ENCODE peak calls at places on chromosomes 6 and 20, in four cellular contexts. I is stimulated activated CD4-positive, alpha-beta T cell treated with anti-CD3 and anti-CD28 coated beads, Interleukin-15, amount 100 ng/mL, for 24 hours; X is stimulated activated effector memory CD8-positive, alpha-beta T cell treated with anti-CD3 and anti-CD28 coated beads, Interleukin-12 subunit alpha, Interleukin-12 subunit beta, amount 100 ng/mL, for 72 hours; U is stimulated activated naive B cell treated with anti-CD40 and anti-IgM and Interleukin-4, amounts not matched to agents 10 μg/mL and 1 μg/mL and 100 μg/mL, for 72 hours. E is an unnamed sample.

GRCh38 chr6:98547634-98548033 is 286.7 kb upstream of the POU3F2 start:
- DNase-seq in I (no peak), X (no peak), U (no peak), E (no peak)

GRCh38 chr20:12289476-12289875 is 371.8 kb downstream of the BTBD3 start:
- DNase-seq in I (no peak), X (no peak), U (no peak), E (no peak)

GRCh38 chr6:17886891-17887290 is 100.5 kb downstream of the KIF13A start:
- DNase-seq in I (no peak), X (no peak), U (no peak), E (no peak)

GRCh38 chr6:6494677-6495076 is 93.8 kb upstream of the LY86 start:
- DNase-seq in I (peak), X (no peak), U (peak), E (peak)

GRCh38 chr6:7532232-7532631 is 9.2 kb upstream of the DSP start:
- DNase-seq in I (no peak), X (no peak), U (no peak), E (no peak)

GRCh38 chr6:166318227-166318626 is 10.0 kb upstream of the PRR18 start:
- DNase-seq in I (no peak), X (no peak), U (no peak), E (no peak)

GRCh38 chr6:97068211-97068610 is 143.7 kb downstream of the KLHL32 start:
- DNase-seq in I (peak), X (no peak), U (no peak), E (no peak)

GRCh38 chr6:132687306-132687705 is 26.5 kb downstream of the VNN1 start:
- DNase-seq in I (no peak), X (no peak), U (no peak), E (no peak)

GRCh38 chr6:31826793-31827285 is 699 bp upstream of the HSPA1B start:
- DNase-seq in I (peak), X (no peak), U (no peak), E (peak)

GRCh38 chr6:110619275-110619908 is 143.0 kb upstream of the SLC22A16 start:
- DNase-seq in I (no peak), X (no peak), U (no peak), E (no peak)

GRCh38 chr6:134729590-134729989 is 220.3 kb downstream of the ALDH8A1 start:
- DNase-seq in I (no peak), X (no peak), U (no peak), E (no peak)

GRCh38 chr6:41960026-41960425 is 18.4 kb upstream of the CCND3 start:
- DNase-seq in I (no peak), X (no peak), U (no peak), E (no peak)

GRCh38 chr6:96836579-96837137 is 619 bp downstream of the GPR63 start:
- DNase-seq in I (no peak), X (no peak), U (no peak), E (no peak)

GRCh38 chr6:168113226-168113625 is 34.2 kb upstream of the FRMD1 start:
- DNase-seq in I (no peak), X (no peak), U (no peak), E (no peak)

GRCh38 chr6:144416773-144417172 is 131.6 kb downstream of the UTRN start:
- DNase-seq in I (no peak), X (no peak), U (no peak), E (no peak)